ENCODE peak calls at places on chromosome 15, in seven cellular contexts. One of them, this sample, is unnamed.

GRCh38 chr15:90539789-90540188 is 10.1 kb downstream of the CRTC3 start:
- DNase-seq in mammary epithelial cell: no peak
- DNase-seq in choroid plexus epithelial cell: no peak
- DNase-seq in upper lobe of right lung: no peak
- DNase-seq in nephron progenitor cell: no peak
- DNase-seq in right atrium auricular region: no peak
- DNase-seq in lower lobe of right lung: no peak
- DNase-seq in this sample: no peak

GRCh38 chr15:65337436-65338070 is 33.1 kb downstream of the RNU5B-1 start:
- DNase-seq in mammary epithelial cell: no peak
- DNase-seq in choroid plexus epithelial cell: no peak
- DNase-seq in upper lobe of right lung: no peak
- DNase-seq in nephron progenitor cell: peak; percentile 32
- DNase-seq in right atrium auricular region: no peak
- DNase-seq in lower lobe of right lung: no peak
- DNase-seq in this sample: peak; percentile 79

GRCh38 chr15:80873568-80873967 is 94.4 kb downstream of the CEMIP start:
- DNase-seq in mammary epithelial cell: no peak
- DNase-seq in choroid plexus epithelial cell: no peak
- DNase-seq in upper lobe of right lung: no peak
- DNase-seq in nephron progenitor cell: no peak
- DNase-seq in right atrium auricular region: no peak
- DNase-seq in lower lobe of right lung: no peak
- DNase-seq in this sample: no peak

GRCh38 chr15:50116477-50116876 is 2.6 kb downstream of the ATP8B4 start:
- DNase-seq in mammary epithelial cell: peak; percentile 24
- DNase-seq in choroid plexus epithelial cell: peak; percentile 41
- DNase-seq in upper lobe of right lung: no peak
- DNase-seq in nephron progenitor cell: no peak
- DNase-seq in right atrium auricular region: no peak
- DNase-seq in lower lobe of right lung: no peak
- DNase-seq in this sample: no peak

GRCh38 chr15:80455668-80456442 is 51.7 kb downstream of the ARNT2 start:
- DNase-seq in mammary epithelial cell: peak; percentile 72
- DNase-seq in choroid plexus epithelial cell: peak; percentile 98
- DNase-seq in upper lobe of right lung: no peak
- DNase-seq in nephron progenitor cell: peak; percentile 63
- DNase-seq in right atrium auricular region: no peak
- DNase-seq in lower lobe of right lung: no peak
- DNase-seq in this sample: no peak

GRCh38 chr15:62568702-62569101 is 403.6 kb upstream of the C2CD4B start:
- DNase-seq in mammary epithelial cell: no peak
- DNase-seq in choroid plexus epithelial cell: no peak
- DNase-seq in upper lobe of right lung: no peak
- DNase-seq in nephron progenitor cell: no peak
- DNase-seq in right atrium auricular region: no peak
- DNase-seq in lower lobe of right lung: no peak
- DNase-seq in this sample: no peak

GRCh38 chr15:98878172-98878571 is 129.4 kb downstream of the PGPEP1L start:
- DNase-seq in mammary epithelial cell: no peak
- DNase-seq in choroid plexus epithelial cell: peak; percentile 36
- DNase-seq in upper lobe of right lung: no peak
- DNase-seq in nephron progenitor cell: no peak
- DNase-seq in right atrium auricular region: no peak
- DNase-seq in lower lobe of right lung: no peak
- DNase-seq in this sample: no peak

GRCh38 chr15:43777293-43777819 is 590 bp upstream of the ELL3 start:
- DNase-seq in mammary epithelial cell: no peak
- DNase-seq in choroid plexus epithelial cell: peak; percentile 70
- DNase-seq in upper lobe of right lung: peak; percentile 91
- DNase-seq in nephron progenitor cell: peak; percentile 63
- DNase-seq in right atrium auricular region: peak; percentile 83
- DNase-seq in lower lobe of right lung: peak; percentile 88
- DNase-seq in this sample: no peak

GRCh38 chr15:78739996-78740903 is 71.0 kb downstream of the ADAMTS7 start:
- DNase-seq in mammary epithelial cell: peak; percentile 51
- DNase-seq in choroid plexus epithelial cell: peak; percentile 66
- DNase-seq in upper lobe of right lung: peak; percentile 81
- DNase-seq in nephron progenitor cell: peak; percentile 79
- DNase-seq in right atrium auricular region: peak; percentile 55
- DNase-seq in lower lobe of right lung: peak; percentile 72
- DNase-seq in this sample: peak; percentile 76

GRCh38 chr15:57198654-57199241 is 177.6 kb upstream of the CGNL1 start:
- DNase-seq in mammary epithelial cell: peak; percentile 8
- DNase-seq in choroid plexus epithelial cell: no peak
- DNase-seq in upper lobe of right lung: no peak
- DNase-seq in nephron progenitor cell: no peak
- DNase-seq in right atrium auricular region: no peak
- DNase-seq in lower lobe of right lung: no peak
- DNase-seq in this sample: no peak

GRCh38 chr15:57158589-57158988 is 217.7 kb upstream of the CGNL1 start:
- DNase-seq in mammary epithelial cell: peak; percentile 79
- DNase-seq in choroid plexus epithelial cell: no peak
- DNase-seq in upper lobe of right lung: no peak
- DNase-seq in nephron progenitor cell: no peak
- DNase-seq in right atrium auricular region: no peak
- DNase-seq in lower lobe of right lung: no peak
- DNase-seq in this sample: no peak

GRCh38 chr15:67824157-67824899 is 981 bp upstream of the SKOR1 start:
- DNase-seq in mammary epithelial cell: no peak
- DNase-seq in choroid plexus epithelial cell: no peak
- DNase-seq in upper lobe of right lung: no peak
- DNase-seq in nephron progenitor cell: no peak
- DNase-seq in right atrium auricular region: no peak
- DNase-seq in lower lobe of right lung: no peak
- DNase-seq in this sample: peak; percentile 79

GRCh38 chr15:94258246-94258645 is 26.9 kb downstream of the MCTP2 start:
- DNase-seq in mammary epithelial cell: no peak
- DNase-seq in choroid plexus epithelial cell: no peak
- DNase-seq in upper lobe of right lung: no peak
- DNase-seq in nephron progenitor cell: no peak
- DNase-seq in right atrium auricular region: no peak
- DNase-seq in lower lobe of right lung: no peak
- DNase-seq in this sample: no peak

GRCh38 chr15:89401636-89402252 is 67.1 kb upstream of the POLG start:
- DNase-seq in mammary epithelial cell: peak; percentile 48
- DNase-seq in choroid plexus epithelial cell: peak; percentile 74
- DNase-seq in upper lobe of right lung: no peak
- DNase-seq in nephron progenitor cell: no peak
- DNase-seq in right atrium auricular region: no peak
- DNase-seq in lower lobe of right lung: no peak
- DNase-seq in this sample: no peak

GRCh38 chr15:94877833-94878232 is 646.5 kb downstream of the MCTP2 start:
- DNase-seq in mammary epithelial cell: no peak
- DNase-seq in choroid plexus epithelial cell: no peak
- DNase-seq in upper lobe of right lung: no peak
- DNase-seq in nephron progenitor cell: no peak
- DNase-seq in right atrium auricular region: no peak
- DNase-seq in lower lobe of right lung: no peak
- DNase-seq in this sample: no peak

GRCh38 chr15:55562601-55563000 is 25.5 kb downstream of the PYGO1 start:
- DNase-seq in mammary epithelial cell: no peak
- DNase-seq in choroid plexus epithelial cell: no peak
- DNase-seq in upper lobe of right lung: no peak
- DNase-seq in nephron progenitor cell: no peak
- DNase-seq in right atrium auricular region: no peak
- DNase-seq in lower lobe of right lung: no peak
- DNase-seq in this sample: no peak

GRCh38 chr15:55564347-55565145 is 23.6 kb downstream of the PYGO1 start:
- DNase-seq in mammary epithelial cell: no peak
- DNase-seq in choroid plexus epithelial cell: no peak
- DNase-seq in upper lobe of right lung: no peak
- DNase-seq in nephron progenitor cell: no peak
- DNase-seq in right atrium auricular region: no peak
- DNase-seq in lower lobe of right lung: no peak
- DNase-seq in this sample: no peak
- TF ChIP-seq CTCF in mammary epithelial cell: no peak
- TF ChIP-seq CTCF in choroid plexus epithelial cell: peak; percentile 42
- TF ChIP-seq CTCF in upper lobe of right lung: peak; percentile 7
- TF ChIP-seq CTCF in nephron progenitor cell: no peak
- TF ChIP-seq CTCF in right atrium auricular region: no peak
- TF ChIP-seq CTCF in lower lobe of right lung: no peak
- TF ChIP-seq CTCF in this sample: peak; percentile 20

DNA sequence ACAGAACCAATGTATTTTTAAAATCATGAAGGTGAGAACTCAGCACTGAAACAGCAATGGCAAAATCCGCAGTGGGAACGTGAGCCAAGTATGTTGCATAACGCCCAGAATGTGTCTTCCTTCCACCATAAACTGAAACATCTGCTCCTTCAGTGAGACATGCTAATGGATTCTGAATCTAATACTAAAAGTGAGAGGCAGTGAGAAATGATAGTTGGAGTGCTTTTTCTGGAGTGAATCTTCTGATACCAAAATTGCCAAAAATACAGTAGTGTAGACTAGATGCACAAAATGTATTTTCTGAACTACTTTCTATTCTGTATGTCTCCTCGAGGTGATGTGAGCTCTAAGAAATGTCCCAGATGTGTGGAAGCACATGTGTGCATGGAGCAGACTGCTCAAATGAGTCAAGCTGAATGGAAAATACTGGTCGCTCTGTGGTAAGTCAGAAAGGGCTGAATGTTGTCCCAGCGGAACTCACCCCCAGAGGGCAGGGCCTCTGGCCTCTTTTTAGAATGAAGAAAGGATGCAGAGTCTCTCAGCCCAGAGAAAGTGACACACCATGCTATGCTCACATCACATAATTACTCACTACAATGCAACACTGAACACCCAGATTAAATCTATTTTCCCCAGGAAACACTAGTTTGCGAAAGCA is 73.0 kb downstream of the ATP10A start:
- DNase-seq in mammary epithelial cell: no peak
- DNase-seq in choroid plexus epithelial cell: peak; percentile 25
- DNase-seq in upper lobe of right lung: peak; percentile 23
- DNase-seq in nephron progenitor cell: no peak
- DNase-seq in right atrium auricular region: peak; percentile 80
- DNase-seq in lower lobe of right lung: no peak
- DNase-seq in this sample: no peak
- TF ChIP-seq CTCF in mammary epithelial cell: no peak
- TF ChIP-seq CTCF in choroid plexus epithelial cell: no peak
- TF ChIP-seq CTCF in upper lobe of right lung: no peak
- TF ChIP-seq CTCF in nephron progenitor cell: no peak
- TF ChIP-seq CTCF in right atrium auricular region: no peak
- TF ChIP-seq CTCF in lower lobe of right lung: no peak
- TF ChIP-seq CTCF in this sample: peak; percentile 39

GRCh38 chr15:29613951-29614382 is 208.3 kb downstream of the TJP1 start:
- DNase-seq in mammary epithelial cell: no peak
- DNase-seq in choroid plexus epithelial cell: peak; percentile 26
- DNase-seq in upper lobe of right lung: no peak
- DNase-seq in nephron progenitor cell: no peak
- DNase-seq in right atrium auricular region: no peak
- DNase-seq in lower lobe of right lung: no peak
- DNase-seq in this sample: no peak
- TF ChIP-seq CTCF in mammary epithelial cell: peak; percentile 14
- TF ChIP-seq CTCF in choroid plexus epithelial cell: peak; percentile 28
- TF ChIP-seq CTCF in upper lobe of right lung: no peak
- TF ChIP-seq CTCF in nephron progenitor cell: peak; percentile 15
- TF ChIP-seq CTCF in right atrium auricular region: no peak
- TF ChIP-seq CTCF in lower lobe of right lung: no peak
- TF ChIP-seq CTCF in this sample: peak; percentile 31

DNA sequence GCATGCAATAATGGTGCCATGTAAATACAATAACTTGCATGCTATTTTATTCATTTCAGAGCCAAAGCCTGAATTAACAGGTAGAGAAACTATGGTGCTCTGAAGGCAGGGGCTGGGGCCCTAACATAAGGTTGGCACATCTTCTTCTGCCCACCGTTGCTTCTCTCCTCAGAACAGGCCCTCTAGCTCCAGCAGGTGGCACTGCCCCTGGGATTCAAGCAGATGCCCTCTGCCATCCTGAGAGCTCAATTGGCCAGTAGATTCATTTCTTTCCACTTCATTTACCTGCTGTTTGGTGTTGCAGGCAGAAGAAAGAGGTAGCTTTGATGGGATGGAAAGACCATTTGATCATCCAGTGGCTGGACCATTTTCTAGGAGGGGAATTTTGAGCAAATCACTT is 130.5 kb downstream of the FOXB1 start:
- DNase-seq in mammary epithelial cell: no peak
- DNase-seq in choroid plexus epithelial cell: no peak
- DNase-seq in upper lobe of right lung: no peak
- DNase-seq in nephron progenitor cell: no peak
- DNase-seq in right atrium auricular region: no peak
- DNase-seq in lower lobe of right lung: no peak
- DNase-seq in this sample: no peak
- TF ChIP-seq CTCF in mammary epithelial cell: peak; percentile 28
- TF ChIP-seq CTCF in choroid plexus epithelial cell: peak; percentile 26
- TF ChIP-seq CTCF in upper lobe of right lung: peak; percentile 13
- TF ChIP-seq CTCF in nephron progenitor cell: no peak
- TF ChIP-seq CTCF in right atrium auricular region: no peak
- TF ChIP-seq CTCF in lower lobe of right lung: no peak
- TF ChIP-seq CTCF in this sample: peak; percentile 31

DNA sequence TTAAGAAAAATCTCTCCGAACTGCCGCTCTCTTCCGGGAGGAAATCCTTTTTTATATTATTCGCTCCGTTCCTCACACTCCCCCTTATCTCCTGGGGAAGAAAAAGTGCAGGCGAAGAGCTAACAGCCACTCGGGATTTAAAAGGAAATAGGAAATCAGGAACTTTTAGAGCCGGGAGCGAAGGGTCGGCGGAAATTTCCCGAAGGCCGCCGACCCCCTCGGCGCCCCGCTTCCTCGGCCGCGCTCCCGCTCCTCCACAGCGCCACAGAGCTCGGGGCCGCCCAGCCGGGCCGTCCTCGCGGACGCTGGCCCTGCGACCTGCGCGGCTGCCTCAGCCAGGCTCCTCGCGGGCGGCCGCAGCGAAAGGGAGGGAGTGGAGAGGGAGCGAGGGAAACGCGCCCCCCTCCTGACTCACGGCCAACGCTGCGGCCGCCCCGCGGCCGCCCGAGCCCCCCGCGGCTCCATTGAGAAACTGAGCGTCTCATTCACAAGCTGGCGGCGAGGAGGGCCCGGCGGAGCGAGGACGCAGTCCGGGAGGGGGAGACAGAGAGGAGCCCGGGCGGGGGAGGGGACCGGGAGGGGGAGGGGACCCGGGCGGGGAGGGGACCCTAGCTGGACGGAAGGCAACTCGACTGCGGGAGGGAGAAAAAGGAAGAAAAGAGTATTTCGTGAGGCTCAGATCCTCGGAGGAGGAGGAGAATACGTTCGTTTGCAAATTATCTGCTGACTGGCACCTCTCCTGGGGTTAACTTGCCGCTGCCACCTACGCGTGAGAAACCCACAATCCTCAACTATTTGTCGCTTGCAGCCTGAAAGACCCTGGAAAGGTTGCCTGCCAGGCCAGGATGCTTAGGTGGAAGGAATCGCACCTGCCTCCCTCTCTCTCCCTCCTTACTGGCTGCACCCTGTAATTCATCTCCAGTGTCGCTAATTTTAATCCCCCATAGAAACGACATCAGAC is at the start of gene PTPN9:
- DNase-seq in mammary epithelial cell: peak; percentile 39
- DNase-seq in choroid plexus epithelial cell: peak; percentile 88
- DNase-seq in upper lobe of right lung: peak; percentile 90
- DNase-seq in nephron progenitor cell: peak; percentile 85
- DNase-seq in right atrium auricular region: peak; percentile 83
- DNase-seq in lower lobe of right lung: peak; percentile 85
- DNase-seq in this sample: no peak
- TF ChIP-seq CTCF in mammary epithelial cell: no peak
- TF ChIP-seq CTCF in choroid plexus epithelial cell: peak; percentile 55
- TF ChIP-seq CTCF in upper lobe of right lung: peak; percentile 56
- TF ChIP-seq CTCF in nephron progenitor cell: peak; percentile 38
- TF ChIP-seq CTCF in right atrium auricular region: peak; percentile 58
- TF ChIP-seq CTCF in lower lobe of right lung: peak; percentile 58
- TF ChIP-seq CTCF in this sample: peak; percentile 77

This sample was measured in chondrocyte.